ENCODE peak calls at places on chromosome 12, in ten cellular contexts. J is K562, T is body of pancreas, A is heart left ventricle, F is HepG2, I is IMR-90, K is right lobe of liver, R is upper lobe of left lung, P is HCT116, X is GM12878. C is an unnamed sample.

GRCh38 chr12:94297876-94298520 is 149.6 kb downstream of the PLXNC1 start:
- ATAC-seq in J (no peak), T (no peak), A (no peak), F (no peak), I (no peak), K (no peak), R (no peak), P (no peak), X (no peak), C (no peak)

GRCh38 chr12:26749781-26750180 is 83.2 kb downstream of the ITPR2 start:
- ATAC-seq in J (no peak), T (no peak), A (no peak), F (no peak), I (no peak), K (no peak), R (no peak), P (no peak), X (peak; percentile 85), C (no peak)

GRCh38 chr12:108686753-108687152 is 44.6 kb downstream of the CORO1C start:
- ATAC-seq in J (no peak), T (no peak), A (peak; percentile 47), F (no peak), I (no peak), K (no peak), R (no peak), P (no peak), X (no peak), C (no peak)

GRCh38 chr12:80847575-80847974 is 90.2 kb downstream of the LIN7A start:
- ATAC-seq in J (no peak), T (no peak), A (no peak), F (no peak), I (no peak), K (no peak), R (no peak), P (no peak), X (no peak), C (no peak)

GRCh38 chr12:7588703-7589329 is 76.9 kb downstream of the APOBEC1 start:
- ATAC-seq in J (peak; percentile 82), T (peak; percentile 83), A (peak; percentile 66), F (peak; percentile 72), I (no peak), K (peak; percentile 95), R (peak; percentile 55), P (peak; percentile 81), X (peak; percentile 76), C (peak; percentile 43)

GRCh38 chr12:47591387-47591786 is 114.4 kb downstream of the RPAP3 start:
- ATAC-seq in J (no peak), T (no peak), A (peak; percentile 53), F (no peak), I (peak; percentile 56), K (no peak), R (no peak), P (no peak), X (no peak), C (peak; percentile 10)

GRCh38 chr12:109291531-109292341 is 17.3 kb downstream of the FOXN4 start:
- ATAC-seq in J (peak; percentile 50), T (peak; percentile 75), A (peak; percentile 94), F (peak; percentile 39), I (peak; percentile 68), K (no peak), R (no peak), P (no peak), X (peak; percentile 29), C (peak; percentile 75)

GRCh38 chr12:6927999-6928702 is 392 bp downstream of the ATN1 start:
- ATAC-seq in J (no peak), T (peak; percentile 9), A (peak; percentile 1), F (peak; percentile 3), I (no peak), K (peak; percentile 6), R (no peak), P (no peak), X (peak; percentile 2), C (no peak)

GRCh38 chr12:123816896-123817537 is 54.9 kb downstream of the DNAH10 start:
- ATAC-seq in J (no peak), T (no peak), A (no peak), F (no peak), I (no peak), K (no peak), R (no peak), P (no peak), X (no peak), C (no peak)

GRCh38 chr12:124763594-124763979 is 100.1 kb downstream of the SCARB1 start:
- ATAC-seq in J (no peak), T (no peak), A (no peak), F (no peak), I (no peak), K (no peak), R (no peak), P (no peak), X (no peak), C (no peak)

GRCh38 chr12:95336387-95337067 is 118.9 kb downstream of the VEZT start:
- ATAC-seq in J (peak; percentile 87), T (peak; percentile 96), A (peak; percentile 92), F (peak; percentile 92), I (peak; percentile 78), K (peak; percentile 100), R (peak; percentile 88), P (peak; percentile 57), X (peak; percentile 56), C (peak; percentile 82)

GRCh38 chr12:123035841-123036240 is 55.4 kb downstream of the ARL6IP4 start:
- ATAC-seq in J (peak; percentile 7), T (no peak), A (no peak), F (no peak), I (no peak), K (no peak), R (no peak), P (no peak), X (no peak), C (no peak)

GRCh38 chr12:110923692-110924334 is 3.4 kb upstream of the MYL2 start:
- ATAC-seq in J (no peak), T (no peak), A (no peak), F (no peak), I (no peak), K (no peak), R (no peak), P (no peak), X (no peak), C (no peak)

GRCh38 chr12:102543494-102543893 is 63.1 kb upstream of the IGF1 start:
- ATAC-seq in J (peak; percentile 71), T (no peak), A (peak; percentile 39), F (peak; percentile 64), I (no peak), K (peak; percentile 56), R (no peak), P (peak; percentile 68), X (peak; percentile 80), C (no peak)

GRCh38 chr12:116591608-116592115 is 32.5 kb downstream of the MAP1LC3B2 start:
- ATAC-seq in J (peak; percentile 46), T (peak; percentile 36), A (peak; percentile 24), F (no peak), I (peak; percentile 87), K (no peak), R (peak; percentile 5), P (no peak), X (no peak), C (peak; percentile 38)

GRCh38 chr12:38728894-38729293 is 176.5 kb downstream of the CPNE8 start:
- ATAC-seq in J (no peak), T (no peak), A (no peak), F (no peak), I (no peak), K (no peak), R (no peak), P (no peak), X (peak; percentile 88), C (no peak)

GRCh38 chr12:116474331-116474730 is 84.8 kb upstream of the MAP1LC3B2 start:
- ATAC-seq in J (no peak), T (no peak), A (no peak), F (no peak), I (no peak), K (no peak), R (no peak), P (no peak), X (no peak), C (no peak)

GRCh38 chr12:56366948-56367347 is 4.3 kb upstream of the APOF start:
- ATAC-seq in J (peak; percentile 55), T (no peak), A (no peak), F (no peak), I (no peak), K (no peak), R (no peak), P (no peak), X (no peak), C (no peak)

GRCh38 chr12:91940826-91941225 is 204.8 kb downstream of the BTG1 start:
- ATAC-seq in J (no peak), T (no peak), A (no peak), F (no peak), I (no peak), K (no peak), R (no peak), P (no peak), X (no peak), C (no peak)

GRCh38 chr12:42541965-42542364 is 47.6 kb downstream of the PRICKLE1 start:
- ATAC-seq in J (no peak), T (no peak), A (no peak), F (no peak), I (no peak), K (no peak), R (no peak), P (no peak), X (no peak), C (no peak)
- TF ChIP-seq POLR2A in J (no peak), T (no peak), A (no peak), F (no peak), I (no peak), K (no peak), R (no peak), P (no peak), X (no peak), C (no peak)

DNA sequence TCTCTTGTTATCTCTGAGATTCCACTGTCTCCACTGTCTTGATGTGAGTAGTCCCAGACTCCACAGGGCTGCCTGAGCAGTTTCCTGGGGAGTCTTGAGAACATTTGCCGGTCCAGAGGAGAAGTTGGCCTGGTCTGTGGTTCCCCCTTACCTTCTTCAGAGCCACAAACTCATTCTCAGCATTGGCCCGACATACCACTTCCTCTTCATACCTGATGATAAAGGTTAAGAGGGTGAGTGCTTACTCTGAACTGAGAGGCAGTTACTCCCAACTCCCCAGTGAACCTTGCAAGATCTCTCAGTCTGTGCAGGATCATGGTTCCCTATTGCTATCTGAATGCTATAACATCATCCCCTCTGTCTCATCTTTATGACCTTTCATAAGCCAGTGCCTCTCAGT is 2.6 kb downstream of the KRT84 start:
- ATAC-seq in J (no peak), T (no peak), A (no peak), F (no peak), I (no peak), K (no peak), R (no peak), P (no peak), X (no peak), C (no peak)
- H3K27me3 ChIP-seq in J (peaks cover 5% of the 10 kb centered on the region), T (no peaks in the 10 kb centered on the region), A (no peaks in the 10 kb centered on the region), F (peaks cover 16% of the 10 kb centered on the region), I (peaks cover 53% of the 10 kb centered on the region), K (no peaks in the 10 kb centered on the region), R (no peaks in the 10 kb centered on the region), P (no peaks in the 10 kb centered on the region), X (peaks cover 7% of the 10 kb centered on the region), C (peaks cover 16% of the 10 kb centered on the region)

GRCh38 chr12:112409064-112409905 is at the start of gene RPL6:
- ATAC-seq in J (peak; percentile 90), T (peak; percentile 97), A (peak; percentile 96), F (peak; percentile 94), I (peak; percentile 85), K (peak; percentile 90), R (peak; percentile 93), P (peak; percentile 89), X (peak; percentile 88), C (peak; percentile 91)
- TF ChIP-seq POLR2A in J (peak; percentile 99), T (peak; percentile 38), A (no peak), F (peak; percentile 99), I (peak; percentile 97), K (peak; percentile 83), R (peak; percentile 67), P (peak; percentile 96), X (peak; percentile 94), C (peak; percentile 64)

GRCh38 chr12:57456737-57457490 is 1.8 kb downstream of the INHBE start:
- ATAC-seq in J (no peak), T (no peak), A (no peak), F (no peak), I (no peak), K (no peak), R (no peak), P (no peak), X (no peak), C (no peak)
- H3K27me3 ChIP-seq in J (no peaks in the 10 kb centered on the region), T (no peaks in the 10 kb centered on the region), A (peaks cover 6% of the 10 kb centered on the region), F (no peaks in the 10 kb centered on the region), I (no peaks in the 10 kb centered on the region), K (no peaks in the 10 kb centered on the region), R (peaks cover 9% of the 10 kb centered on the region), P (no peaks in the 10 kb centered on the region), X (peaks cover 4% of the 10 kb centered on the region), C (peaks cover 17% of the 10 kb centered on the region)